ENCODE peak calls at places on chromosomes 6 and 20, in six cellular contexts. One of them, this sample, is unnamed.

GRCh38 chr20:25508083-25508770 is 77.1 kb downstream of the NINL start:
- DNase-seq in stomach: no peak
- DNase-seq in naive thymus-derived CD4-positive, alpha-beta T cell: no peak
- DNase-seq in AG04449: peak; percentile 23
- DNase-seq in astrocyte of the cerebellum: peak; percentile 59
- DNase-seq in transverse colon: peak; percentile 20
- DNase-seq in this sample: peak; percentile 74

GRCh38 chr20:38190936-38191371 is 25.9 kb upstream of the TGM2 start:
- DNase-seq in transverse colon: no peak
- DNase-seq in AG04449: no peak
- DNase-seq in stomach: no peak
- DNase-seq in astrocyte of the cerebellum: no peak
- DNase-seq in naive thymus-derived CD4-positive, alpha-beta T cell: no peak
- DNase-seq in this sample: no peak

GRCh38 chr6:16322666-16323312 is 84.4 kb downstream of the GMPR start:
- DNase-seq in AG04449: no peak
- DNase-seq in stomach: peak; percentile 49
- DNase-seq in astrocyte of the cerebellum: peak; percentile 59
- DNase-seq in transverse colon: peak; percentile 63
- DNase-seq in naive thymus-derived CD4-positive, alpha-beta T cell: peak; percentile 86
- DNase-seq in this sample: peak; percentile 78

GRCh38 chr6:13470240-13471140 is 16.9 kb downstream of the GFOD1 start:
- DNase-seq in transverse colon: no peak
- DNase-seq in AG04449: no peak
- DNase-seq in stomach: no peak
- DNase-seq in naive thymus-derived CD4-positive, alpha-beta T cell: no peak
- DNase-seq in astrocyte of the cerebellum: no peak
- DNase-seq in this sample: no peak

GRCh38 chr6:141685416-141685815 is 447.3 kb upstream of the GJE1 start:
- DNase-seq in astrocyte of the cerebellum: no peak
- DNase-seq in transverse colon: no peak
- DNase-seq in stomach: no peak
- DNase-seq in naive thymus-derived CD4-positive, alpha-beta T cell: no peak
- DNase-seq in AG04449: no peak
- DNase-seq in this sample: no peak

GRCh38 chr6:3916211-3916610 is 67.0 kb downstream of the FAM50B start:
- DNase-seq in naive thymus-derived CD4-positive, alpha-beta T cell: no peak
- DNase-seq in stomach: no peak
- DNase-seq in astrocyte of the cerebellum: no peak
- DNase-seq in AG04449: no peak
- DNase-seq in transverse colon: no peak
- DNase-seq in this sample: no peak

GRCh38 chr6:90860822-90861601 is 274.1 kb upstream of the MAP3K7 start:
- DNase-seq in stomach: no peak
- DNase-seq in transverse colon: no peak
- DNase-seq in naive thymus-derived CD4-positive, alpha-beta T cell: no peak
- DNase-seq in AG04449: no peak
- DNase-seq in astrocyte of the cerebellum: no peak
- DNase-seq in this sample: no peak

GRCh38 chr6:165662041-165662491 is 975 bp downstream of the PDE10A start:
- DNase-seq in astrocyte of the cerebellum: no peak
- DNase-seq in naive thymus-derived CD4-positive, alpha-beta T cell: no peak
- DNase-seq in transverse colon: no peak
- DNase-seq in stomach: no peak
- DNase-seq in AG04449: no peak
- DNase-seq in this sample: no peak

GRCh38 chr6:159788276-159788675 is 1.1 kb downstream of the TCP1 start:
- DNase-seq in stomach: no peak
- DNase-seq in astrocyte of the cerebellum: no peak
- DNase-seq in naive thymus-derived CD4-positive, alpha-beta T cell: no peak
- DNase-seq in AG04449: no peak
- DNase-seq in transverse colon: no peak
- DNase-seq in this sample: no peak

GRCh38 chr6:48135352-48136084 is 24.5 kb upstream of the PTCHD4 start:
- DNase-seq in stomach: no peak
- DNase-seq in AG04449: no peak
- DNase-seq in naive thymus-derived CD4-positive, alpha-beta T cell: no peak
- DNase-seq in transverse colon: no peak
- DNase-seq in astrocyte of the cerebellum: no peak
- DNase-seq in this sample: peak; percentile 76

GRCh38 chr20:62825994-62826645 is 9.3 kb downstream of the COL9A3 start:
- DNase-seq in transverse colon: no peak
- DNase-seq in stomach: no peak
- DNase-seq in astrocyte of the cerebellum: no peak
- DNase-seq in AG04449: no peak
- DNase-seq in naive thymus-derived CD4-positive, alpha-beta T cell: no peak
- DNase-seq in this sample: no peak

GRCh38 chr6:126307859-126308258 is 32.1 kb upstream of the CENPW start:
- DNase-seq in naive thymus-derived CD4-positive, alpha-beta T cell: no peak
- DNase-seq in AG04449: peak; percentile 9
- DNase-seq in stomach: no peak
- DNase-seq in transverse colon: no peak
- DNase-seq in astrocyte of the cerebellum: peak; percentile 57
- DNase-seq in this sample: peak; percentile 91

GRCh38 chr20:5908981-5909380 is 41.4 kb downstream of the TRMT6 start:
- DNase-seq in transverse colon: no peak
- DNase-seq in AG04449: no peak
- DNase-seq in astrocyte of the cerebellum: no peak
- DNase-seq in stomach: no peak
- DNase-seq in naive thymus-derived CD4-positive, alpha-beta T cell: no peak
- DNase-seq in this sample: no peak

GRCh38 chr20:1809121-1809520 is 86.1 kb upstream of the SIRPA start:
- DNase-seq in AG04449: peak; percentile 73
- DNase-seq in stomach: no peak
- DNase-seq in transverse colon: no peak
- DNase-seq in astrocyte of the cerebellum: peak; percentile 38
- DNase-seq in naive thymus-derived CD4-positive, alpha-beta T cell: no peak
- DNase-seq in this sample: peak; percentile 59

GRCh38 chr6:116773886-116774285 is 8.4 kb upstream of the FAM162B start:
- DNase-seq in naive thymus-derived CD4-positive, alpha-beta T cell: no peak
- DNase-seq in astrocyte of the cerebellum: no peak
- DNase-seq in transverse colon: no peak
- DNase-seq in stomach: no peak
- DNase-seq in AG04449: no peak
- DNase-seq in this sample: no peak

GRCh38 chr6:144264270-144265060 is 20.7 kb upstream of the UTRN start:
- DNase-seq in stomach: no peak
- DNase-seq in astrocyte of the cerebellum: peak; percentile 90
- DNase-seq in transverse colon: no peak
- DNase-seq in naive thymus-derived CD4-positive, alpha-beta T cell: no peak
- DNase-seq in AG04449: peak; percentile 74
- DNase-seq in this sample: peak; percentile 76

GRCh38 chr6:106746660-106747059 is 117.3 kb downstream of the QRSL1 start:
- DNase-seq in AG04449: no peak
- DNase-seq in naive thymus-derived CD4-positive, alpha-beta T cell: no peak
- DNase-seq in stomach: no peak
- DNase-seq in astrocyte of the cerebellum: no peak
- DNase-seq in transverse colon: no peak
- DNase-seq in this sample: peak; percentile 81

GRCh38 chr6:81735756-81736380 is 16.6 kb downstream of the TENT5A start:
- DNase-seq in stomach: no peak
- DNase-seq in transverse colon: no peak
- DNase-seq in naive thymus-derived CD4-positive, alpha-beta T cell: no peak
- DNase-seq in AG04449: no peak
- DNase-seq in astrocyte of the cerebellum: no peak
- DNase-seq in this sample: no peak

DNA sequence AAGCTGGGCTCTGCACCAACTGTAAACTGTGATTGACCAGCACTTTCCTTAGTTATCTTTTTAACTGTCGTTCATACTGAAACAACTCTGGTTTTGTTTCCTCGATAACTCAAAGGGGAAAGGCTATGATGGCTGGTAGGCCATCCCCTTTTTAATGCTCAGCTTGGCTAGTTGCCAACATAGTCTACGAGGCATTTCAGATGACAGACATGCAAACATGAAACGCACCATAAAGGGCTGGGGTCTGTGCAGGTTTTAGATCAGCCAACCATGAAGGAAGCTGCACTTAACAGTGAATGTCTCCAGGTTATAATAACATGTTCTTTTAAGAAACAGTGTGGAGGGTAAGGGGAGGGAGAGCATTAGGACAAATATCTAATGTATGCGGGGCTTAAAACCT is 497.0 kb upstream of the ARID1B start:
- DNase-seq in AG04449: no peak
- DNase-seq in stomach: no peak
- DNase-seq in transverse colon: no peak
- DNase-seq in astrocyte of the cerebellum: no peak
- DNase-seq in naive thymus-derived CD4-positive, alpha-beta T cell: peak; percentile 29
- DNase-seq in this sample: no peak
- H3K4me3 ChIP-seq in AG04449: no peak overlapping the region
- H3K4me3 ChIP-seq in stomach: no peak overlapping the region
- H3K4me3 ChIP-seq in transverse colon: no peak overlapping the region
- H3K4me3 ChIP-seq in astrocyte of the cerebellum: no peak overlapping the region
- H3K4me3 ChIP-seq in naive thymus-derived CD4-positive, alpha-beta T cell: no peak overlapping the region
- H3K4me3 ChIP-seq in this sample: no peak overlapping the region

GRCh38 chr20:35192071-35192872 is 20.4 kb downstream of the PROCR start:
- DNase-seq in transverse colon: no peak
- DNase-seq in AG04449: no peak
- DNase-seq in stomach: no peak
- DNase-seq in astrocyte of the cerebellum: no peak
- DNase-seq in naive thymus-derived CD4-positive, alpha-beta T cell: no peak
- DNase-seq in this sample: no peak

GRCh38 chr20:35191419-35191818 is 19.5 kb downstream of the PROCR start:
- DNase-seq in naive thymus-derived CD4-positive, alpha-beta T cell: no peak
- DNase-seq in transverse colon: no peak
- DNase-seq in AG04449: no peak
- DNase-seq in stomach: no peak
- DNase-seq in astrocyte of the cerebellum: no peak
- DNase-seq in this sample: no peak

GRCh38 chr20:35200255-35200654 is 26.2 kb upstream of the MMP24 start:
- DNase-seq in astrocyte of the cerebellum: no peak
- DNase-seq in AG04449: peak; percentile 34
- DNase-seq in transverse colon: no peak
- DNase-seq in naive thymus-derived CD4-positive, alpha-beta T cell: no peak
- DNase-seq in stomach: no peak
- DNase-seq in this sample: peak; percentile 41

GRCh38 chr20:35199696-35200095 is 26.8 kb upstream of the MMP24 start:
- DNase-seq in stomach: no peak
- DNase-seq in transverse colon: no peak
- DNase-seq in astrocyte of the cerebellum: no peak
- DNase-seq in naive thymus-derived CD4-positive, alpha-beta T cell: no peak
- DNase-seq in AG04449: no peak
- DNase-seq in this sample: peak; percentile 7

GRCh38 chr20:35196313-35196712 is 24.4 kb downstream of the PROCR start:
- DNase-seq in stomach: no peak
- DNase-seq in astrocyte of the cerebellum: no peak
- DNase-seq in naive thymus-derived CD4-positive, alpha-beta T cell: no peak
- DNase-seq in transverse colon: no peak
- DNase-seq in AG04449: no peak
- DNase-seq in this sample: no peak
- H3K4me3 ChIP-seq in stomach: no peak overlapping the region
- H3K4me3 ChIP-seq in astrocyte of the cerebellum: no peak overlapping the region
- H3K4me3 ChIP-seq in naive thymus-derived CD4-positive, alpha-beta T cell: no peak overlapping the region
- H3K4me3 ChIP-seq in transverse colon: no peak overlapping the region
- H3K4me3 ChIP-seq in AG04449: no peak overlapping the region
- H3K4me3 ChIP-seq in this sample: no peak overlapping the region

GRCh38 chr6:84035484-84035883 is 1.9 kb downstream of the MRAP2 start:
- DNase-seq in stomach: no peak
- DNase-seq in transverse colon: no peak
- DNase-seq in AG04449: no peak
- DNase-seq in naive thymus-derived CD4-positive, alpha-beta T cell: no peak
- DNase-seq in astrocyte of the cerebellum: no peak
- DNase-seq in this sample: no peak

GRCh38 chr6:84033523-84034451 is at the start of gene MRAP2:
- DNase-seq in AG04449: no peak
- DNase-seq in naive thymus-derived CD4-positive, alpha-beta T cell: no peak
- DNase-seq in transverse colon: peak; percentile 50
- DNase-seq in astrocyte of the cerebellum: no peak
- DNase-seq in stomach: peak; percentile 58
- DNase-seq in this sample: no peak

GRCh38 chr6:84043555-84043954 is 10.0 kb downstream of the MRAP2 start:
- DNase-seq in transverse colon: no peak
- DNase-seq in naive thymus-derived CD4-positive, alpha-beta T cell: no peak
- DNase-seq in stomach: no peak
- DNase-seq in astrocyte of the cerebellum: no peak
- DNase-seq in AG04449: no peak
- DNase-seq in this sample: no peak

GRCh38 chr6:84042603-84043002 is 9.0 kb downstream of the MRAP2 start:
- DNase-seq in astrocyte of the cerebellum: no peak
- DNase-seq in AG04449: no peak
- DNase-seq in stomach: no peak
- DNase-seq in naive thymus-derived CD4-positive, alpha-beta T cell: no peak
- DNase-seq in transverse colon: no peak
- DNase-seq in this sample: no peak

DNA sequence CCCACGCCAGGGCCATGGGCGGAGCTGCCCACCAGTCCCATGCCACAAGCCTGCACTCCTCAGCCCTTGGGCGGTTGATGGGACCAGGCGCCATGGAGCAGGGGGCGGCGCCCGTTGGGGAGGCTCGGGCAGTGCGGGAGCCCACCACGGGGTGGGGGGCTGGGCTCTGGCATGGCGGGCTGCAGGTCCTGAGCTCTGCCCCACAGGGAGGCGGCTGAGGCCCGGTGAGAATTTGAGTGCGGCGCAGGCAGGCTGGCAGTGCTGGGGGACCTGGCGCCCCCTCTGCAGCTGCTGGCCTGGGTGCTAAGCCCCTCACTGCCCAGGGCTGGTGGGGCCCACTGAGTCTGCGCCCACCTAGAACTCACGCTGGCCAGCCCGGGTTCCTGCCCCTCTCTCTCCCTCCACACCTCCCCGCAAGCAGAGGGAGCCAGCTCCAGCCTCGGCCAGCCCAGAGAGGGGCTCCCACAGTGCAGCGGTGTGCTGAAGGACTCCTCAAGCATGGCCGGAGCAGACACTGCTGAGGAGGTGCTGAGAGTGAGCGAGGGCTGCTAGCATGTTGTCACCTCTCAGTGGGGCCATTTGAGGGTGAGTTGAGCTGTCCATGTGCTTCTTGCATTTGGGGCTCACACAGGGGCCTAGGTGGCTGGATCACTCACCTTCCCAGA is 4.0 kb downstream of the MRAP2 start:
- DNase-seq in astrocyte of the cerebellum: no peak
- DNase-seq in stomach: no peak
- DNase-seq in transverse colon: no peak
- DNase-seq in naive thymus-derived CD4-positive, alpha-beta T cell: no peak
- DNase-seq in AG04449: no peak
- DNase-seq in this sample: no peak
- H3K4me3 ChIP-seq in astrocyte of the cerebellum: no peak overlapping the region
- H3K4me3 ChIP-seq in stomach: no peak overlapping the region
- H3K4me3 ChIP-seq in transverse colon: no peak overlapping the region
- H3K4me3 ChIP-seq in naive thymus-derived CD4-positive, alpha-beta T cell: no peak overlapping the region
- H3K4me3 ChIP-seq in AG04449: no peak overlapping the region
- H3K4me3 ChIP-seq in this sample: no peak overlapping the region

DNA sequence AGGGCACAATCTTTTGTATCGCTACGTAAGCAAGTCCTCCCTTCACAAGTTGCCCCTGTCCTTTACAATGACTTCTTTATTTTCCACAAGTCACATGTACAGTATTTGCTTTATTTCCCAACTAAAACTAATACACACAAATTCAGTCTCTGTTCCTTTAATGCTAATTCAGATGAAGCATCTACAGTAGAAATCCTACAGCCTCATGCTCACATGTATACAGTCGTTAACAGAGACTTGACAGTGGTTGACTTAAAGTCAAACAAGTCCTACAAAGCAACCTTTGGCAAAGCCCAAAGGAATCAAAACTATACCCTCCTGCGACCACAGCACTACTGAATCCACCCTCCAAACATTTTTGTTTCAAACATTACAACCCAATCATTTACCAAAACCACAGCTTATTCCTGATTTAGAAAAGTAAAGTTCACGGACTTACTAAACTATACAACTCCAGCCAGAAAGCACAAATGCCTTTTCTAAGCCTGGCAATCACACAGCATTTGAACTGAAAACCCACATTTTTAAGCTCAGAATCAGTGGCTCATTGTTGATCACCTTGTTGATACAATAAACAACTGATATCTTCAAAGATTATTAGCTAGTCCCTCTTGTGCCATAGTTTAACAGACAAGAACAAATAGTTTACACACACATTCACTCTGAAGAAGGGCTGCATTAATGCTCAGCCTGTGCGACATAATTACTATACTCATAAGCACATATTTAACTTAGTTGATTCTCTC is 70.8 kb upstream of the NHSL1 start:
- DNase-seq in transverse colon: no peak
- DNase-seq in AG04449: no peak
- DNase-seq in naive thymus-derived CD4-positive, alpha-beta T cell: no peak
- DNase-seq in stomach: no peak
- DNase-seq in astrocyte of the cerebellum: no peak
- DNase-seq in this sample: no peak
- H3K4me3 ChIP-seq in transverse colon: no peak overlapping the region
- H3K4me3 ChIP-seq in AG04449: no peak overlapping the region
- H3K4me3 ChIP-seq in naive thymus-derived CD4-positive, alpha-beta T cell: no peak overlapping the region
- H3K4me3 ChIP-seq in stomach: peak overlapping the region; percentile 41
- H3K4me3 ChIP-seq in astrocyte of the cerebellum: peak overlapping the region; percentile 50
- H3K4me3 ChIP-seq in this sample: no peak overlapping the region

This sample was measured in skeletal muscle cell.